ENCODE peak calls at places on chromosomes 4 and X, in eight cellular contexts. H is tibial nerve, Y is upper lobe of left lung, B is SK-N-SH, U is stomach, Q is A549, S is transverse colon, G is K562. K is an unnamed sample. For H3K9me3, the result is how much of the 10 kb centered on the place peaks cover.

GRCh38 chr4:105306158-105306781 is 159.6 kb downstream of the TET2 start:
- DNase-seq in Y (peak), U (no peak), H (no peak), G (no peak), B (no peak), Q (peak), S (no peak), K (no peak)

GRCh38 chr4:87077834-87078585 is 142.4 kb downstream of the KLHL8 start:
- DNase-seq in Y (no peak), H (no peak), G (no peak), Q (no peak), S (no peak), B (no peak), U (no peak), K (no peak)

GRCh38 chrX:104351173-104351769 is 96.5 kb upstream of the ESX1 start:
- DNase-seq in B (no peak), U (no peak), H (no peak), Q (peak), G (no peak), S (no peak), Y (no peak), K (no peak)

GRCh38 chr4:16111533-16111932 is 27.7 kb upstream of the PROM1 start:
- DNase-seq in U (no peak), G (no peak), Q (no peak), Y (no peak), S (no peak), H (no peak), B (no peak), K (no peak)

GRCh38 chrX:129318375-129318774 is 204.9 kb downstream of the SMARCA1 start:
- DNase-seq in G (no peak), Q (peak), S (no peak), Y (no peak), H (no peak), B (peak), U (no peak), K (no peak)

GRCh38 chr4:1723131-1723801 is 1.9 kb downstream of the TACC3 start:
- DNase-seq in S (no peak), Y (no peak), U (no peak), G (no peak), Q (no peak), H (no peak), B (no peak), K (no peak)

GRCh38 chr4:8093587-8094274 is 64.9 kb downstream of the ABLIM2 start:
- DNase-seq in S (no peak), G (no peak), B (no peak), H (no peak), Y (no peak), Q (no peak), U (no peak), K (no peak)

GRCh38 chr4:112377701-112378620 is 80.8 kb downstream of the ALPK1 start:
- DNase-seq in Y (no peak), H (no peak), G (no peak), Q (no peak), U (no peak), S (no peak), B (no peak), K (no peak)

GRCh38 chr4:184510431-184510830 is 36.1 kb upstream of the IRF2 start:
- DNase-seq in U (no peak), H (no peak), S (no peak), B (no peak), G (no peak), Q (no peak), Y (peak), K (no peak)

GRCh38 chrX:111008126-111008525 is 87.9 kb upstream of the PAK3 start:
- DNase-seq in S (no peak), B (no peak), U (no peak), G (no peak), H (no peak), Y (no peak), Q (no peak), K (no peak)

GRCh38 chrX:119694601-119695534 is 1.9 kb upstream of the SEPTIN6 start:
- DNase-seq in S (no peak), Y (no peak), Q (peak), U (no peak), H (no peak), G (no peak), B (peak), K (peak)

GRCh38 chrX:14398725-14399124 is 130.6 kb upstream of the GLRA2 start:
- DNase-seq in G (no peak), U (no peak), S (peak), Q (peak), H (no peak), B (no peak), Y (no peak), K (no peak)

GRCh38 chr4:105230287-105230686 is 83.6 kb downstream of the TET2 start:
- DNase-seq in Y (no peak), G (no peak), S (no peak), Q (no peak), U (no peak), H (no peak), B (no peak), K (no peak)

GRCh38 chr4:57544811-57545654 is 434.8 kb upstream of the IGFBP7 start:
- DNase-seq in H (no peak), U (no peak), G (no peak), B (no peak), Y (no peak), S (no peak), Q (no peak), K (no peak)

GRCh38 chr4:7110546-7110945 is 42.7 kb upstream of the GRPEL1 start:
- DNase-seq in G (no peak), Y (no peak), U (no peak), S (no peak), H (no peak), Q (no peak), B (peak), K (no peak)

GRCh38 chr4:128573781-128574508 is 235.6 kb upstream of the JADE1 start:
- DNase-seq in B (no peak), H (no peak), Y (no peak), U (no peak), S (no peak), G (no peak), Q (peak), K (no peak)

GRCh38 chr4:42280327-42281095 is 116.8 kb upstream of the SHISA3 start:
- DNase-seq in Q (peak), Y (no peak), H (no peak), S (no peak), B (peak), U (no peak), G (peak), K (no peak)

GRCh38 chr4:151169900-151170299 is 70.5 kb downstream of the RPS3A start:
- DNase-seq in H (no peak), G (no peak), Q (no peak), S (no peak), U (no peak), Y (no peak), B (peak), K (no peak)

GRCh38 chr4:100790838-100791615 is 273.2 kb upstream of the EMCN start:
- DNase-seq in G (no peak), Q (no peak), B (no peak), H (no peak), U (no peak), Y (no peak), S (no peak), K (no peak)

GRCh38 chrX:38249965-38250364 is 29.3 kb upstream of the SRPX start:
- DNase-seq in H (no peak), B (no peak), S (no peak), U (no peak), G (no peak), Y (no peak), Q (no peak), K (no peak)

GRCh38 chr4:157043131-157043530 is 32.8 kb upstream of the GLRB start:
- DNase-seq in B (peak), U (no peak), G (no peak), Y (no peak), S (no peak), H (no peak), Q (peak), K (no peak)

GRCh38 chrX:40552768-40553167 is 28.0 kb upstream of the ATP6AP2 start:
- DNase-seq in B (no peak), U (no peak), S (no peak), Y (no peak), H (no peak), G (peak), Q (peak), K (no peak)

GRCh38 chrX:130771230-130771629 is 131.8 kb downstream of the ENOX2 start:
- DNase-seq in Q (no peak), S (no peak), Y (no peak), H (no peak), B (no peak), G (no peak), U (no peak), K (no peak)
- TF ChIP-seq EP300 in Q (no peak), S (no peak), Y (no peak), H (no peak), B (no peak), G (no peak), U (no peak), K (no peak)

GRCh38 chrX:44953734-44954502 is 80.9 kb downstream of the KDM6A start:
- DNase-seq in H (no peak), U (no peak), S (no peak), G (no peak), B (no peak), Q (no peak), Y (peak), K (no peak)

GRCh38 chrX:44949125-44949524 is 76.1 kb downstream of the KDM6A start:
- DNase-seq in B (no peak), U (no peak), G (no peak), H (no peak), Q (no peak), Y (no peak), S (no peak), K (no peak)

GRCh38 chrX:44954562-44954961 is 81.6 kb downstream of the KDM6A start:
- DNase-seq in S (no peak), Y (no peak), Q (no peak), B (no peak), U (no peak), G (no peak), H (no peak), K (no peak)

GRCh38 chrX:44951572-44952067 is 78.6 kb downstream of the KDM6A start:
- DNase-seq in H (no peak), Y (no peak), G (no peak), B (no peak), S (no peak), U (no peak), Q (no peak), K (no peak)

DNA sequence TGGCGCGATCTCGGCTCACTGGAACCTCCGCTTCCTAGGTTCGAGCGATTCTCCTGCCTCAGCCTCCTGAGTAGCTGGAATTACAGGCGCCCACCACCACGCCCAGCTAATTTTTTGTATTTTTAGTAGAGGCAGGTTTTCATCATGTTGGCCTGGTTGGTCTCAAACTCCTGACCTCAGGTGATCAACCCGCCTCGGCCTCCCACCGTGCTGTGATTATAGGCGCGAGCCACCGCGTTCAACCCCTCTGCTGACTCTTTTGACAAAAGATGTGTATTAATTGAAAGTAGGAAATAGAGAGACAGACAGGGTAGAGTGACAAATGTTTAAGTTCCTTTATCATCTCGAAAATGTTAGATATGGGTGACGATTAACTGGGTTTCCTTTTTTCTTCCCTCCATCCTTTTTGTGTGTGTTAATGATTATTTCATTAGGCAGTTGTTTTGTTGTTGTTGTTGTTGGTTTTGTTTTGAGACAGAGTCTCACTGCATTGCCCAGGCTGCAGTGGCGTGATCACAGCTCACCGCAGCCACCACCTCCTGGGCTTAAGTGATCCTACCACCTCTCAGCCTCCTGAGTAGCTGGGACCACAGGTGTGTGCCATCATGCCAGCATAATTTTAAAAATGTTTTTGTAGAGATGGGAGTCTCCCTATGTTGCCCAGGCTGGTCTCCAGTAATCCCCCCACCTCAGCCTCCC is 79.5 kb downstream of the KDM6A start:
- DNase-seq in Q (no peak), G (no peak), S (no peak), U (no peak), Y (no peak), B (no peak), H (no peak), K (no peak)
- H3K9me3 ChIP-seq in Q (under half), G (under half), S (under half), U (under half), Y (under half), B (under half), H (under half), K (under half)

DNA sequence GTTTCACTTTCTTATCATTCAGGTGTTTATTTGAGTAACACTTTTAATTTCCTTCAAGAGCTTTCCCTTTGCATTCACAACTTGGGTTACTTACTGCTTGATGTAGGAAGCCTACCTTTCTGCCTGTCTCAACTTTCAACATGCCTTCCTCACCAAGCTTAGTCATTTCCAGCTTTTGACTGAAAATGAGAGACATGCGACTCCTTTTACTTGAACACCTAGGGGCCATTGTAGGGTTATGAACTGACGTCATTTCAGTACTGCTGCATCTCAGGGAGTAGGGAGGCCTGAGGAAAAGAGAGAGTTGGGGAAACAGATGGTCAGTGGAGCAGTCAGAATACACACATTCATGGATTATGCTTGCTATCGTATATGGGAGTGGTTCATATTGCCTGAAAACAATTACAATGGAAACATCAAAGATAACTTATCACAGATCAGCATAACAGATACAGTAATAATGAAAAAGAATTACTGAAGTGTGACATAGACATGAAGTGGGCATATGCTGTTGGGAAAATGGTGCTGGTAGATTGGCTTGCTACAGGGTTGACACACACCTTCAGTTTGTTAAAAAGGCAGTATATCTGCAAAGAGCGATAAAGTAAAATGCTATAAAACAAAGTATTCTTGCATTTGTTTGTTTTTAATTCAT is 25.7 kb downstream of the USP53 start:
- DNase-seq in B (no peak), G (no peak), U (no peak), Y (no peak), Q (no peak), H (no peak), S (no peak), K (no peak)
- TF ChIP-seq EP300 in B (no peak), G (no peak), U (no peak), Y (no peak), Q (no peak), H (no peak), S (no peak), K (no peak)

GRCh38 chr4:139768913-139769312 is 103.3 kb downstream of the MGST2 start:
- DNase-seq in G (peak), S (no peak), Q (peak), H (no peak), Y (no peak), B (no peak), U (peak), K (no peak)

GRCh38 chr4:139767168-139767567 is 101.5 kb downstream of the MGST2 start:
- DNase-seq in Q (no peak), Y (no peak), U (no peak), H (no peak), S (no peak), B (no peak), G (no peak), K (no peak)

GRCh38 chr4:139767585-139767984 is 102.0 kb downstream of the MGST2 start:
- DNase-seq in S (no peak), U (no peak), Y (no peak), G (no peak), Q (no peak), H (no peak), B (no peak), K (no peak)

GRCh38 chr4:139769355-139769754 is 103.7 kb downstream of the MGST2 start:
- DNase-seq in S (no peak), Q (no peak), H (no peak), B (no peak), Y (no peak), G (no peak), U (no peak), K (no peak)

DNA sequence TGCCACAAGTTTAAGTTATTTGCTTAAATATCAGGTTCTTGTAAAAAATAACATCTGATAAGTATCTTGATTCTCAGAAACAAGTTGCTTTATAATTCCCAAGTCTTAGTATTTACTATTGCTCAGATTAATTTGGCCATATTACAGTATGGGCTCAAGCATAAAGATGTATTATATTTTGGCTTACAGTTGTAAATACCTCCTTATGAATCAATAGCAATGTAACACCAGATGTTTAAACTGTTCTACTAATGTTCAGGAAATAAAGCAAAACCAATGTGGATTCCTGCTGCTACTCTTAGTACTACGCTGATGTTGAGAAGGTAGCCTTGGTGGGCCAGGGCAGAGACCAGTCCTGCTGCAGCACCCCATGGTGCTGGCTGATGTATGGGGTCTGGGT is 102.7 kb downstream of the MGST2 start:
- DNase-seq in Q (no peak), Y (no peak), B (no peak), H (no peak), S (no peak), G (no peak), U (no peak), K (no peak)
- H3K9me3 ChIP-seq in Q (under half), Y (under half), B (under half), H (under half), S (under half), G (under half), U (under half), K (under half)

DNA sequence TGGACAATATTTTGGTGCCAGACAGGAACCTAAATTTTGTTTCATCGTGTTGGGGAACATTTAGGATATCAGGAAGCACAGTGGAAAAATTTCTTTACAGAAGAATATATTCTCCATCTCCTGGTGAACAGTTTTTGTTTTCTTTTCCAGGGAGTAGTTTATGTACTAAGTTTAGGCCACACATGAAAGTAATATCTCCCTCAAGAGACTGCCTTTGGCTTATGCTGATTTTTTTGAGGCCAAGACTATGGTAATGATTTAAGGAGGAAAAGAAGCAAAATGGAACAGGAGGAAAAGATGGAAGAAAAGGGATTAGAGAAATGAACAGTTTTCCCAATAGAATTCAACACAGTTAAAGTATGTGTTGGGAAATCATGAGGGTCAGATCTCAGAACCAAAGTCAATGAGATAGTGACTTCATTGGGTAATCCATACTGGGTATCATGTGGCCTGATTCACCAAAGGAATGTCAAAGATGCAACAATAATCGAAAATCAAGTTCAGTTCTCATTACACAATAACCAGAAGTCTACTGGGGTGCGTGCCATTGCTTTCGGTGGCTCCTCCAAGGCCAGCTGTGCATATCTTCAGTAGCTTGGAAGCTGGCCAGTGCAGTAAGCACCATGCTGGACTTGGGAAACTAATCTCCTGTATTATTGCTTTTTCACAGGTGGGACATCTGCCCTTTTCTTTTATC is 234.8 kb downstream of the COL25A1 start:
- DNase-seq in B (no peak), S (no peak), Q (no peak), G (no peak), H (peak), U (no peak), Y (no peak), K (no peak)
- TF ChIP-seq EP300 in B (no peak), S (no peak), Q (no peak), G (no peak), H (no peak), U (no peak), Y (no peak), K (no peak)

DNA sequence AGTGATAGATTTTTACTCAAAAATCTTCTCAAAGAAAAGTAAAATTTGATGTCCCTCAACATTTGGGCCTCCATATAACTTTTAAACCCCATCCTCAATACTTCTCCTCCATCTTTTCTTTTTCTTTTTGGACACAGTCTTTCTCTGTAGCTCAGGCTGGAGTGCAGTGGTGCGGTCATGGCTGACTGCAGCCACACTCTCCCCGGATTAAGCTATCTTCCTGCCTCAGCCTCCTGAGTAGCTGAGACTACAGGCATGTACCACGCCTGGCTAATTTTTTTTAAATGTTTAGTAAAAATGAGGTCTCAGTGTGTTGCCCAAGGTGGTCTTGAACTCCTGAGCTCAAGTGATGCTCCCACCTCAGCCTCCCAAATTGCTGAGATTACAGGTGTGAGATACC is 33.1 kb downstream of the KDM6A start:
- DNase-seq in G (no peak), Y (no peak), S (no peak), H (no peak), Q (no peak), B (no peak), U (no peak), K (no peak)
- H3K9me3 ChIP-seq in G (under half), Y (under half), S (under half), H (under half), Q (under half), B (under half), U (under half), K (under half)

DNA sequence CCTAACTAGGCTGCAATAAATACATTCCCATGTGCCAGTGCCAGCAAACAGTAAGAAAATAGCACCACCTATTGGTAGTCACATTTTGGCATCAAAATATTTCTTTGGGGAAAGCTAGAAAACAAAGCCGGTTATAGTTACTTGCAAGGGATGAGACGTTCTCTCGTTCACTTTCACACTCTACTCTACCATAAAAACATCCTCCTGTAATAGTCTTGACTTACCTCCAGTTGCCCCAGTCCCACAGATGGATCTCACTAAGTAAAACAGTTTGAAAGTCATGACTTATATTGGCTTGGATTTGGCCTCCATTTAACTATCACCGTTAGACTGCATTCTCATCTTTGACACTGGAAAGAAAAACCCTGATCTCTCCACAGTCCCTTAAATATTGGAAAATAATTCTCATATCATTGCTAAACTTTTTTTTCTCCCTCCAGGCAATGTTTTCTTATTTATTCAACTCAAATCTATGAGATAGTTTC is 9.7 kb downstream of the BMP3 start:
- DNase-seq in G (peak), H (peak), S (no peak), B (peak), U (no peak), Q (peak), Y (no peak), K (no peak)
- TF ChIP-seq EP300 in G (no peak), H (no peak), S (no peak), B (no peak), U (no peak), Q (no peak), Y (no peak), K (no peak)

K was measured in sigmoid colon.